ENCODE peak calls at places on chromosome 10, in ten cellular contexts. U is cardiac muscle cell, X is AG10803, P is transverse colon, E is heart right ventricle, C is heart left ventricle, Q is astrocyte of the cerebellum, J is astrocyte, B is epithelial cell of esophagus, N is choroid plexus epithelial cell. F is an unnamed sample.

GRCh38 chr10:56522166-56522565 is 161.1 kb upstream of the ZWINT start:
- DNase-seq in N (no peak), J (no peak), C (no peak), B (no peak), P (no peak), U (no peak), Q (no peak), X (no peak), E (no peak), F (no peak)

GRCh38 chr10:86942441-86943315 is 14.7 kb downstream of the MMRN2 start:
- DNase-seq in E (peak), P (no peak), B (no peak), X (no peak), Q (no peak), J (no peak), N (no peak), U (no peak), C (no peak), F (no peak)

GRCh38 chr10:62917475-62918238 is 101.5 kb upstream of the EGR2 start:
- DNase-seq in X (no peak), U (no peak), C (no peak), E (no peak), N (no peak), J (no peak), Q (no peak), P (no peak), B (no peak), F (no peak)

GRCh38 chr10:126904807-126905686 is at the start of gene DOCK1:
- DNase-seq in J (peak), Q (peak), B (peak), X (peak), P (peak), E (peak), N (peak), C (peak), U (peak), F (peak)

GRCh38 chr10:34813626-34814227 is 1.4 kb downstream of the PARD3 start:
- DNase-seq in X (peak), E (peak), N (peak), C (no peak), U (peak), B (peak), P (peak), Q (peak), J (peak), F (no peak)

GRCh38 chr10:127148066-127148932 is 48.1 kb downstream of the INSYN2A start:
- DNase-seq in P (no peak), U (no peak), C (no peak), X (peak), B (peak), E (no peak), Q (peak), J (peak), N (peak), F (no peak)

GRCh38 chr10:119817991-119818888 is 54.4 kb downstream of the MCMBP start:
- DNase-seq in Q (no peak), N (peak), X (peak), P (peak), B (peak), U (peak), C (peak), E (peak), J (peak), F (peak)

GRCh38 chr10:79385804-79386531 is 38.7 kb downstream of the PPIF start:
- DNase-seq in N (peak), U (no peak), C (peak), Q (no peak), P (no peak), J (no peak), X (no peak), E (no peak), B (no peak), F (peak)

GRCh38 chr10:110834622-110835219 is 37.0 kb upstream of the PDCD4 start:
- DNase-seq in N (peak), J (no peak), C (no peak), U (peak), X (no peak), P (peak), Q (no peak), E (peak), B (peak), F (no peak)

GRCh38 chr10:32232378-32232777 is 114.6 kb downstream of the EPC1 start:
- DNase-seq in P (no peak), Q (no peak), C (no peak), X (no peak), N (no peak), E (no peak), B (no peak), J (no peak), U (no peak), F (no peak)

GRCh38 chr10:5089869-5090268 is 4.3 kb upstream of the AKR1C3 start:
- DNase-seq in X (peak), P (no peak), J (no peak), B (peak), U (no peak), E (no peak), Q (no peak), C (no peak), N (peak), F (no peak)

GRCh38 chr10:28089467-28089866 is 90.6 kb upstream of the ODAD2 start:
- DNase-seq in E (no peak), Q (peak), C (no peak), N (peak), X (peak), U (no peak), J (peak), P (no peak), B (peak), F (no peak)

GRCh38 chr10:44399478-44400451 is 14.9 kb upstream of the CXCL12 start:
- DNase-seq in U (no peak), E (no peak), N (no peak), Q (no peak), J (no peak), P (no peak), X (peak), B (no peak), C (no peak), F (no peak)

GRCh38 chr10:17113889-17114288 is 15.7 kb downstream of the CUBN start:
- DNase-seq in Q (no peak), B (peak), E (no peak), N (peak), C (no peak), U (peak), X (peak), P (no peak), J (peak), F (no peak)

GRCh38 chr10:86164216-86164774 is 202.3 kb downstream of the GRID1 start:
- DNase-seq in E (no peak), N (no peak), Q (no peak), U (no peak), X (no peak), P (peak), C (no peak), J (no peak), B (no peak), F (no peak)

GRCh38 chr10:18164093-18164492 is 23.9 kb downstream of the CACNB2 start:
- DNase-seq in X (peak), P (no peak), U (no peak), B (no peak), J (peak), C (no peak), E (no peak), Q (no peak), N (peak), F (no peak)

GRCh38 chr10:122567056-122567660 is 6.6 kb downstream of the DMBT1 start:
- DNase-seq in E (peak), X (peak), B (peak), Q (no peak), J (no peak), N (peak), C (no peak), P (peak), U (peak), F (peak)

GRCh38 chr10:35388682-35389081 is 52.4 kb downstream of the CCNY start:
- DNase-seq in E (no peak), U (no peak), C (no peak), N (no peak), J (no peak), Q (no peak), X (no peak), P (no peak), B (no peak), F (no peak)

GRCh38 chr10:68900427-68901105 is 549 bp upstream of the DDX50 start:
- DNase-seq in J (peak), X (peak), P (no peak), E (peak), C (peak), N (peak), Q (peak), U (no peak), B (no peak), F (peak)

GRCh38 chr10:77179015-77179695 is 458.5 kb downstream of the KCNMA1 start:
- DNase-seq in J (peak), E (no peak), B (peak), Q (peak), N (peak), X (peak), P (peak), C (peak), U (no peak), F (no peak)

GRCh38 chr10:97550336-97551149 is 22.0 kb upstream of the ANKRD2 start:
- DNase-seq in C (no peak), B (no peak), X (no peak), U (no peak), E (no peak), Q (no peak), P (no peak), N (no peak), J (no peak), F (no peak)

GRCh38 chr10:28564905-28565304 is 32.0 kb downstream of the WAC start:
- DNase-seq in Q (peak), P (no peak), X (no peak), J (peak), U (no peak), E (no peak), C (no peak), N (peak), B (no peak), F (no peak)

GRCh38 chr10:83564889-83565588 is 574.3 kb upstream of the GHITM start:
- DNase-seq in C (no peak), Q (no peak), E (no peak), X (no peak), N (no peak), J (no peak), P (no peak), U (no peak), B (no peak), F (no peak)

DNA sequence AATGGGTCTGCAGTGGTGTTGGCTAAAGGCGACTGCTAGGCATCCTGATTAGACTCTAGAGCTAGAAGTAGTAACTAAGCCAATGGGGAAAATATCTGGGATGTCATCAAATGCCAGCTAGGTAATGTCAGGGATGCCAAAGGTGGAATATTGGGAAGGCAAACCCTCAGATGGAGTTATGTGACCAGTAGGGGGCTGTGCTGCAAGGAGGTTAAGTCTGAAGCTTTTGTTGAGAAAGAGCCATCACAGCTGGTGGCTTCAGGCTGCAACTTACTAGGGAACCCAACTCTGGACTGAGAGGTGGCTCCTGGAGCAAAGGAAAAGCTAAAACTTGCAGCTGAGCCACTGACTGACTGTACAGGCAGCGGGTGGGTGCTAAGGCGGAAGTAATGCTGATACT is 576.9 kb upstream of the GHITM start:
- DNase-seq in Q (no peak), C (no peak), B (no peak), E (no peak), X (no peak), U (no peak), J (no peak), N (no peak), P (no peak), F (no peak)
- TF ChIP-seq CTCF in Q (no peak), C (no peak), B (no peak), E (no peak), X (no peak), U (no peak), J (no peak), N (no peak), P (no peak), F (no peak)

GRCh38 chr10:84845628-84846261 is 517.4 kb downstream of the CCSER2 start:
- DNase-seq in C (no peak), J (no peak), B (peak), X (no peak), E (no peak), P (no peak), U (peak), Q (no peak), N (no peak), F (no peak)

GRCh38 chr10:84846646-84847045 is 518.3 kb downstream of the CCSER2 start:
- DNase-seq in P (no peak), C (no peak), J (no peak), X (no peak), N (no peak), E (no peak), B (no peak), Q (no peak), U (no peak), F (peak)

GRCh38 chr10:84837877-84838276 is 509.5 kb downstream of the CCSER2 start:
- DNase-seq in P (no peak), U (no peak), E (peak), N (no peak), C (peak), X (no peak), J (no peak), B (no peak), Q (no peak), F (no peak)

GRCh38 chr10:84838851-84839250 is 510.5 kb downstream of the CCSER2 start:
- DNase-seq in U (no peak), B (no peak), C (no peak), E (no peak), J (no peak), X (no peak), Q (no peak), N (no peak), P (no peak), F (no peak)

DNA sequence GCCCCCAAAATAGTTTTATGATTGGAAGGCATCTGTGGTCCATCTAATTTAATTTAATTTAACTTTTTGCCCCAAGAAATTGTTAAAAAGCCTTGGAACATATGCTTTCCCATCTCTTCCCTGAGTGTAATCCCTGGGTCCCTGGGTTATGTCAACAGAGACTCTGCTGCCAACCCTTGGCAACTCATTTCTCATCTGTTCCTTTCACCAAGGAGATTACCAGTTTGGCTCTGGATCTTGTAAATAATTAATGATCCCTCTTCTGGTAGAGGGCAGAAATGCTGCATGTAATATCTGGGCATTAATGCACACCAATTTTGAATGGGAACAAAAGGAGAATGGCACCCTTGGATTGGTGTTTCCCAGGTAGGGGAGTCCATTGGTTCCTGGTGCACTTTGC is 514.2 kb downstream of the CCSER2 start:
- DNase-seq in X (no peak), J (no peak), Q (no peak), U (no peak), C (no peak), N (no peak), P (no peak), E (no peak), B (no peak), F (no peak)
- TF ChIP-seq CTCF in X (no peak), J (no peak), Q (no peak), U (no peak), C (no peak), N (no peak), P (no peak), E (no peak), B (no peak), F (no peak)

GRCh38 chr10:588246-589165 is 101.0 kb downstream of the DIP2C start:
- DNase-seq in P (no peak), E (peak), Q (no peak), N (peak), X (peak), B (no peak), J (peak), U (no peak), C (peak), F (no peak)
- TF ChIP-seq CTCF in P (no peak), E (no peak), Q (peak), N (peak), X (peak), B (peak), J (peak), U (peak), C (peak), F (no peak)

GRCh38 chr10:8054243-8054497 is 318 bp upstream of the GATA3 start:
- DNase-seq in N (no peak), C (no peak), P (no peak), U (no peak), E (no peak), J (peak), X (no peak), Q (no peak), B (no peak), F (peak)

GRCh38 chr10:8053446-8054242 is 844 bp upstream of the GATA3 start:
- DNase-seq in B (peak), J (peak), N (peak), E (peak), P (peak), U (peak), Q (peak), C (peak), X (peak), F (peak)

GRCh38 chr10:8052344-8052969 is 2.0 kb upstream of the GATA3 start:
- DNase-seq in E (no peak), Q (no peak), C (no peak), J (no peak), P (no peak), N (no peak), B (no peak), U (no peak), X (no peak), F (no peak)

GRCh38 chr10:8051851-8052257 is 2.6 kb upstream of the GATA3 start:
- DNase-seq in X (no peak), U (no peak), Q (no peak), P (no peak), N (no peak), J (no peak), C (no peak), E (no peak), B (no peak), F (peak)

DNA sequence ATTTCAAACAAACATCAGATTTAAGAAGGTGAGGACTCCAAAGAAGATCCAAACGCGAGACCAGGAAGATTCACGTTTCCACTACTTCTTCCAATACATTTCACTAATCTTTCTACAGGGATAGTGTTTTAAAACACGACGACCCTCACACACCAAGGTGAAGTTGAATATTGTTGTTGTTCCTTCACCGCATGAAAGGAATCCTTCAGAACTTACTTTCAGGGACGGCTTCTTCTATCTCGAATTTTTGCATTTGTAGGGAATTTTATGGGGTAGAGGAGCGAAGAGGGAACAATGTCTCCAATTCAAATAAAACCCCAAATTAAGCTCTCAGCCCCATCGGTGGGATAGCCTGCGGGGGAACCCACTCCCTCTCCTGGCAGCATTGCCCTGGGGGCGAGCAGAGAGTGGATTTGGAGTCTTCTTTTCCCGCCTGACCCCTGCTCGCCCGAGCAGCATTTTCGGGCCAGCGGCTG is 1.5 kb upstream of the GATA3 start:
- DNase-seq in J (no peak), Q (no peak), X (no peak), B (no peak), C (no peak), N (no peak), U (no peak), E (no peak), P (no peak), F (no peak)
- TF ChIP-seq CTCF in J (peak), Q (no peak), X (no peak), B (no peak), C (no peak), N (no peak), U (no peak), E (no peak), P (no peak), F (no peak)

DNA sequence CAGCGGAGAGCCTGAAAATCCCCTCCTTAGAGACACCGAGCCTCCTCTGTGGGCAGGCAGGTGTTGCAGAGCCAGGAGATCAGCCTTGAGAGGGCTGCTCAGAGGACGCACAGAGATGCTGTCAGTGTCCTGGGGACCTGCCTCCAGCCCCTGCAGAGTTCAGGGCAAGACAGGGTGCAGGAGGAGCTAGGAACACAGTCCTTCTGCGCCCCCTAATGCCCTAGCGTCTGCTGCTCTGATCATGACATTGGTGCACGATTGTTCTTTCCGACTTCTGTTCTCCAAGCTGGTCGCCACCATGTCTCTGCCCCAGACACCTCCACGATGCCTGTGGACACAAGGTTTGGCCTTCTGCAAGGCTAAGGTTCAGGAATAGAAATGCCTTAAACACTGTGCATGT is 613.7 kb upstream of the MKI67 start:
- DNase-seq in J (no peak), Q (no peak), C (no peak), P (no peak), X (no peak), E (no peak), B (no peak), U (peak), N (no peak), F (no peak)
- TF ChIP-seq CTCF in J (no peak), Q (no peak), C (no peak), P (no peak), X (no peak), E (no peak), B (no peak), U (no peak), N (no peak), F (no peak)